ENCODE peak calls at places on chromosome 19, in nine cellular contexts. W is upper lobe of right lung; F is NCI-H1092 treated with DMSO at 0.1 percent for 48 hours; Z is AG09319; N is mammary epithelial cell; J is PC-3; I is HT1080; Y is stimulated activated naive CD4-positive, alpha-beta T cell treated with Interleukin-2 at 50 U/mL for 16 hours; E is choroid plexus epithelial cell. V is an unnamed sample.
A peak's percentile ranks its signal among the peaks of the same experiment; 100 is the strongest.

GRCh38 chr19:50333737-50334617 is 4.8 kb upstream of the KCNC3 start:
- DNase-seq in W (peak; percentile 92), F (no peak), Z (no peak), N (no peak), J (peak; percentile 81), I (no peak), Y (peak; percentile 76), E (no peak), V (peak; percentile 68)

GRCh38 chr19:55373993-55374757 is 2.5 kb upstream of the TMEM190 start:
- DNase-seq in W (no peak), F (no peak), Z (no peak), N (no peak), J (no peak), I (no peak), Y (no peak), E (no peak), V (peak; percentile 58)

GRCh38 chr19:19338082-19338481 is 17.5 kb downstream of the MAU2 start:
- DNase-seq in W (no peak), F (no peak), Z (no peak), N (peak; percentile 78), J (peak; percentile 34), I (peak; percentile 39), Y (no peak), E (no peak), V (peak; percentile 85)

GRCh38 chr19:34734601-34735103 is 609 bp downstream of the ZNF181 start:
- DNase-seq in W (no peak), F (no peak), Z (no peak), N (no peak), J (no peak), I (no peak), Y (no peak), E (no peak), V (no peak)

GRCh38 chr19:6519289-6519688 is 11.5 kb upstream of the TNFSF9 start:
- DNase-seq in W (no peak), F (no peak), Z (peak; percentile 27), N (peak; percentile 77), J (peak; percentile 96), I (peak; percentile 80), Y (no peak), E (peak; percentile 74), V (peak; percentile 61)

GRCh38 chr19:48999481-49000325 is 6.0 kb downstream of the RUVBL2 start:
- DNase-seq in W (no peak), F (no peak), Z (no peak), N (peak; percentile 52), J (peak; percentile 51), I (peak; percentile 54), Y (peak; percentile 58), E (peak; percentile 87), V (peak; percentile 59)

GRCh38 chr19:10270180-10270615 is 722 bp upstream of the ICAM1 start:
- DNase-seq in W (peak; percentile 93), F (no peak), Z (no peak), N (no peak), J (no peak), I (no peak), Y (peak; percentile 73), E (peak; percentile 48), V (peak; percentile 90)

GRCh38 chr19:6738726-6739389 is 622 bp upstream of the TRIP10 start:
- DNase-seq in W (peak; percentile 75), F (no peak), Z (no peak), N (peak; percentile 44), J (no peak), I (no peak), Y (no peak), E (no peak), V (peak; percentile 36)

GRCh38 chr19:10155834-10156233 is 36.1 kb upstream of the EIF3G start:
- DNase-seq in W (no peak), F (no peak), Z (no peak), N (peak; percentile 14), J (peak; percentile 29), I (peak; percentile 36), Y (no peak), E (peak; percentile 10), V (no peak)

GRCh38 chr19:11797491-11797890 is 832 bp upstream of the ZNF491 start:
- DNase-seq in W (peak; percentile 88), F (peak; percentile 94), Z (peak; percentile 76), N (peak; percentile 82), J (peak; percentile 96), I (peak; percentile 68), Y (peak; percentile 49), E (peak; percentile 92), V (peak; percentile 91)

V was measured in RPMI7951.